ENCODE peak calls at places on chromosomes 7 and 10, in six cellular contexts. Z, V, F, G, S and L are unnamed samples.

GRCh38 chr7:134254311-134254710 is 62.4 kb downstream of the SLC35B4 start:
- DNase-seq in Z (no peak), G (no peak), V (no peak), S (no peak), F (no peak), L (peak; percentile 67)

GRCh38 chr10:86301971-86302370 is 64.6 kb downstream of the GRID1 start:
- DNase-seq in G (no peak), F (no peak), S (no peak), Z (no peak), V (no peak), L (no peak)

GRCh38 chr10:103543617-103544525 is 50.4 kb downstream of the NEURL1 start:
- DNase-seq in F (no peak), Z (no peak), S (no peak), V (peak; percentile 35), G (no peak), L (peak; percentile 33)

GRCh38 chr7:123682690-123683089 is 27.0 kb downstream of the LMOD2 start:
- DNase-seq in S (peak; percentile 24), Z (peak; percentile 12), G (peak; percentile 67), F (peak; percentile 67), V (no peak), L (peak; percentile 71)

GRCh38 chr10:113620486-113620885 is 43.4 kb downstream of the NRAP start:
- DNase-seq in F (no peak), S (no peak), G (no peak), V (no peak), Z (no peak), L (no peak)

GRCh38 chr10:129968020-129968861 is 4.2 kb upstream of the EBF3 start:
- DNase-seq in G (no peak), Z (no peak), F (no peak), S (no peak), V (no peak), L (no peak)

GRCh38 chr7:47405921-47406765 is 175.8 kb downstream of the TNS3 start:
- DNase-seq in G (peak; percentile 34), F (peak; percentile 57), S (no peak), Z (no peak), V (no peak), L (peak; percentile 62)

GRCh38 chr7:12629816-12630614 is 57.4 kb upstream of the ARL4A start:
- DNase-seq in S (no peak), V (no peak), Z (no peak), F (no peak), G (no peak), L (no peak)

GRCh38 chr7:132548489-132549078 is 27.7 kb downstream of the PLXNA4 start:
- DNase-seq in S (no peak), Z (no peak), G (peak; percentile 90), V (no peak), F (no peak), L (no peak)

GRCh38 chr7:142301299-142301698 is 43.4 kb upstream of the PRSS58 start:
- DNase-seq in V (no peak), Z (no peak), S (no peak), F (no peak), G (no peak), L (no peak)